ENCODE peak calls at places on chromosome 5, in six cellular contexts. Y, E, W, Z, U and L are unnamed samples.

GRCh38 chr5:141848771-141849370 is 29.3 kb downstream of the PCDH1 start:
- DNase-seq in Y (peak), E (no peak), W (peak), Z (peak), U (no peak), L (peak)

GRCh38 chr5:174251305-174251704 is 205.8 kb downstream of the NSG2 start:
- DNase-seq in Y (no peak), E (no peak), W (no peak), Z (no peak), U (no peak), L (no peak)

GRCh38 chr5:126023894-126024575 is 399.2 kb upstream of the GRAMD2B start:
- DNase-seq in Y (no peak), E (no peak), W (no peak), Z (no peak), U (no peak), L (no peak)

GRCh38 chr5:172559004-172559932 is 81.8 kb upstream of the NEURL1B start:
- DNase-seq in Y (no peak), E (peak), W (no peak), Z (no peak), U (no peak), L (peak)

GRCh38 chr5:168315991-168316578 is 24.6 kb downstream of the WWC1 start:
- DNase-seq in Y (no peak), E (no peak), W (no peak), Z (no peak), U (no peak), L (no peak)

GRCh38 chr5:147226512-147226911 is 8.3 kb upstream of the STK32A start:
- DNase-seq in Y (no peak), E (no peak), W (no peak), Z (no peak), U (no peak), L (no peak)

GRCh38 chr5:101425345-101425744 is 522.3 kb upstream of the ST8SIA4 start:
- DNase-seq in Y (no peak), E (no peak), W (no peak), Z (no peak), U (no peak), L (no peak)

GRCh38 chr5:2320611-2321010 is 430.9 kb downstream of the IRX2 start:
- DNase-seq in Y (no peak), E (no peak), W (no peak), Z (no peak), U (no peak), L (no peak)

GRCh38 chr5:163165277-163165676 is 272.1 kb upstream of the CCNG1 start:
- DNase-seq in Y (no peak), E (no peak), W (no peak), Z (no peak), U (no peak), L (no peak)

GRCh38 chr5:83472213-83472507 is 616 bp downstream of the VCAN start:
- DNase-seq in Y (no peak), E (no peak), W (no peak), Z (no peak), U (no peak), L (no peak)

GRCh38 chr5:154285661-154286408 is 95.3 kb downstream of the GALNT10 start:
- DNase-seq in Y (no peak), E (no peak), W (no peak), Z (no peak), U (no peak), L (peak)

GRCh38 chr5:156623381-156624040 is 226.6 kb upstream of the PPP1R2B start:
- DNase-seq in Y (no peak), E (no peak), W (no peak), Z (no peak), U (no peak), L (no peak)